ENCODE peak calls at places on chromosome 14, in four cellular contexts. One of them, this sample, is unnamed.

GRCh38 chr14:54105898-54106297 is 149.3 kb upstream of the BMP4 start:
- DNase-seq in neural progenitor cell: no peak
- DNase-seq in BJ: no peak
- DNase-seq in astrocyte of the cerebellum: no peak
- DNase-seq in this sample: no peak

GRCh38 chr14:61925043-61925442 is 162.8 kb downstream of the SNAPC1 start:
- DNase-seq in neural progenitor cell: peak; percentile 56
- DNase-seq in BJ: no peak
- DNase-seq in astrocyte of the cerebellum: peak; percentile 19
- DNase-seq in this sample: no peak

GRCh38 chr14:96027356-96028335 is 11.5 kb upstream of the C14orf132 start:
- DNase-seq in neural progenitor cell: peak; percentile 44
- DNase-seq in BJ: no peak
- DNase-seq in astrocyte of the cerebellum: no peak
- DNase-seq in this sample: no peak

GRCh38 chr14:24032727-24033418 is 18.9 kb upstream of the CARMIL3 start:
- DNase-seq in neural progenitor cell: no peak
- DNase-seq in BJ: peak; percentile 19
- DNase-seq in astrocyte of the cerebellum: no peak
- DNase-seq in this sample: no peak

GRCh38 chr14:54818201-54819133 is 84.2 kb downstream of the GCH1 start:
- DNase-seq in neural progenitor cell: peak; percentile 44
- DNase-seq in BJ: peak; percentile 39
- DNase-seq in astrocyte of the cerebellum: peak; percentile 85
- DNase-seq in this sample: no peak

GRCh38 chr14:92323916-92324818 is 1.2 kb downstream of the SLC24A4 start:
- DNase-seq in neural progenitor cell: peak; percentile 9
- DNase-seq in BJ: no peak
- DNase-seq in astrocyte of the cerebellum: no peak
- DNase-seq in this sample: no peak

GRCh38 chr14:82872494-82872893 is 1338.8 kb upstream of the SEL1L start:
- DNase-seq in neural progenitor cell: peak; percentile 54
- DNase-seq in BJ: no peak
- DNase-seq in astrocyte of the cerebellum: no peak
- DNase-seq in this sample: no peak

GRCh38 chr14:101359221-101360044 is 201.9 kb upstream of the DIO3 start:
- DNase-seq in neural progenitor cell: peak; percentile 44
- DNase-seq in BJ: peak; percentile 49
- DNase-seq in astrocyte of the cerebellum: peak; percentile 44
- DNase-seq in this sample: no peak

GRCh38 chr14:49310298-49310697 is 275.9 kb downstream of the RPS29 start:
- DNase-seq in neural progenitor cell: no peak
- DNase-seq in BJ: no peak
- DNase-seq in astrocyte of the cerebellum: no peak
- DNase-seq in this sample: no peak

GRCh38 chr14:49303952-49304516 is 282.1 kb downstream of the RPS29 start:
- DNase-seq in neural progenitor cell: peak; percentile 73
- DNase-seq in BJ: no peak
- DNase-seq in astrocyte of the cerebellum: peak; percentile 26
- DNase-seq in this sample: no peak

GRCh38 chr14:49306152-49306751 is 279.9 kb downstream of the RPS29 start:
- DNase-seq in neural progenitor cell: peak; percentile 47
- DNase-seq in BJ: no peak
- DNase-seq in astrocyte of the cerebellum: peak; percentile 6
- DNase-seq in this sample: no peak
- TF ChIP-seq CTCF in neural progenitor cell: peak; percentile 78
- TF ChIP-seq CTCF in BJ: peak; percentile 28
- TF ChIP-seq CTCF in astrocyte of the cerebellum: peak; percentile 29
- TF ChIP-seq CTCF in this sample: peak; percentile 41

GRCh38 chr14:97975960-97976359 is 1178.8 kb downstream of the VRK1 start:
- DNase-seq in neural progenitor cell: no peak
- DNase-seq in BJ: no peak
- DNase-seq in astrocyte of the cerebellum: no peak
- DNase-seq in this sample: no peak

GRCh38 chr14:97978336-97978735 is 1181.2 kb downstream of the VRK1 start:
- DNase-seq in neural progenitor cell: peak; percentile 88
- DNase-seq in BJ: no peak
- DNase-seq in astrocyte of the cerebellum: peak; percentile 50
- DNase-seq in this sample: no peak

GRCh38 chr14:97976861-97977260 is 1179.7 kb downstream of the VRK1 start:
- DNase-seq in neural progenitor cell: no peak
- DNase-seq in BJ: no peak
- DNase-seq in astrocyte of the cerebellum: no peak
- DNase-seq in this sample: no peak

GRCh38 chr14:97977711-97978261 is 1180.6 kb downstream of the VRK1 start:
- DNase-seq in neural progenitor cell: no peak
- DNase-seq in BJ: no peak
- DNase-seq in astrocyte of the cerebellum: peak; percentile 29
- DNase-seq in this sample: no peak
- H3K4me3 ChIP-seq in neural progenitor cell: no peak overlapping the region
- H3K4me3 ChIP-seq in BJ: no peak overlapping the region
- H3K4me3 ChIP-seq in astrocyte of the cerebellum: peak overlapping the region; percentile 31
- H3K4me3 ChIP-seq in this sample: no peak overlapping the region

DNA sequence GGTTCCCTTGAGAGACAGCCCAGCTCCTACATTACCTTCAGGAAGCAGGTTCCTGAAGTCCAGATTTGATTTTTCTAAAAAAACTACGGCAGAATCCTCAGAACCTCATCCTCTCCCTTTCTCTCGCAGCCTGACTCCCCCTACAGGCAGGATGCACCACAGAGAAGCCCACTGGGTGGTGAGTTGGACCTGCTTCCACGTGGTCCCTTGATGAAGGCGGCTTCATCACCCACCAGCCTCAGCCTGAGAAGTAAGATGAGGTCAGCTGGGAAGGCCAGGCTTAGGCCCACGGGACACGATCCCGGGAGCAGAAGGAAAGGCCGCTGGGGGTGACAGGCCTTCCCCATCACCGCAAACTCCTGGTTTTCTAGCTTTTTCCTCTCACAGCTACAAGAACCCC is 83.0 kb downstream of the ACTN1 start:
- DNase-seq in neural progenitor cell: no peak
- DNase-seq in BJ: no peak
- DNase-seq in astrocyte of the cerebellum: no peak
- DNase-seq in this sample: no peak
- TF ChIP-seq CTCF in neural progenitor cell: peak; percentile 34
- TF ChIP-seq CTCF in BJ: peak; percentile 33
- TF ChIP-seq CTCF in astrocyte of the cerebellum: peak; percentile 42
- TF ChIP-seq CTCF in this sample: peak; percentile 51

DNA sequence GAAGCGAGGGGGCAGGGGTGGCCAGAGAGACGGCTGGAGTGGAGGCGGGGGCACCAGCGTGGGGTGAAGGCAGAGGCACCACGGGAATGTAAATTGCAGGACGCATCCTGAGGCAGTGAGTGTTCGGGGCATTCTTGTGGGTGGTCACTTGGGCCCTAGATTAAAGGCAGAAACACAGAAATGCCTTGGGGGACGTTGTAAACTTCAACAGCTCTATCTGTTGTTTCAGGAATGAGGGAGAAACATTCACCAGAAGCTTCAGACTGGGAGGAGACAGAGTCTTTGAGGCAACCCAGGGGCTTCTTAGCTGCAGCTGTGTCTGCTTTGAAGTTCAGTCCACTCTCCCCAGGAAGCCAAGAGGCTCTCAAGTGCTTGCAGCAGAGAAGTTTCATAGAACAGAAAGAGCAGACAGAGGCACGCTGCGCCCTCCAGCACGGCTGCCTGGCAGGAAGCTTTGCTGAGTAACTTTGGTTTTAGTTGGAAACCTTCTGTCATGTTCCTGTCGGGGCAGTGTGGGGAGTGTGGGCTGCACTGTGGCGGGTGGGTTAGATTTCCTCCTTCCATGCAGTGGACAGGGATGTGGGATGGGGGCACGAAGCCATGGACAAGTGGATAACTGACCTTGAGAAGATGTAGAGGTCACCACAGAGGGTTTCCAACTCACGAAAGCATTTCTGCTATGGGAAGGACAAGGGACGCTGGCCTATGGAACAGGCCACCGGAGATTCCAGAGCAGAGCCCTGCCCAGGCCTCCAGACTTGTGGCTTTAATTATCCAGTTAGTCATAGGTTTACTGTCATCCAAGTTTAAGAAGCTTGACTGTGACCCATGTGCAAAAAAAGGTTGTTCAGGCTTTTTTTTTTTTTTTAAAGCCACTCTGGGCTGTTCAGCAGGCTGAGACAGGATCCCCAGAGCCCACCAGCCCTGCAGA is 107.6 kb downstream of the ARF6 start:
- DNase-seq in neural progenitor cell: peak; percentile 23
- DNase-seq in BJ: peak; percentile 89
- DNase-seq in astrocyte of the cerebellum: peak; percentile 72
- DNase-seq in this sample: no peak
- H3K4me3 ChIP-seq in neural progenitor cell: no peak overlapping the region
- H3K4me3 ChIP-seq in BJ: no peak overlapping the region
- H3K4me3 ChIP-seq in astrocyte of the cerebellum: no peak overlapping the region
- H3K4me3 ChIP-seq in this sample: peak overlapping the region; percentile 0